ENCODE peak calls at places on chromosomes 12 and 14, in five cellular contexts. T is pancreas, O is SK-N-SH, W is cardiac fibroblast, B is heart right ventricle. N is an unnamed sample.

GRCh38 chr14:41419709-41420108 is 187.0 kb upstream of the LRFN5 start:
- DNase-seq in T (no peak), O (no peak), W (no peak), B (no peak), N (no peak)

GRCh38 chr14:42192659-42193425 is 586.2 kb downstream of the LRFN5 start:
- DNase-seq in T (no peak), O (no peak), W (peak), B (no peak), N (peak)

GRCh38 chr14:71751264-71751663 is 181.0 kb upstream of the RGS6 start:
- DNase-seq in T (no peak), O (no peak), W (no peak), B (no peak), N (no peak)

GRCh38 chr14:88170333-88170732 is 152.7 kb downstream of the KCNK10 start:
- DNase-seq in T (no peak), O (no peak), W (no peak), B (no peak), N (no peak)

GRCh38 chr14:95235767-95236166 is 78.4 kb upstream of the DICER1 start:
- DNase-seq in T (peak), O (no peak), W (no peak), B (no peak), N (no peak)

GRCh38 chr12:121630791-121631190 is 4.5 kb downstream of the ORAI1 start:
- DNase-seq in T (no peak), O (peak), W (no peak), B (no peak), N (no peak)

GRCh38 chr14:44979740-44980346 is 17.9 kb downstream of the TOGARAM1 start:
- DNase-seq in T (no peak), O (peak), W (no peak), B (peak), N (peak)

GRCh38 chr12:47343684-47344567 is 264.2 kb upstream of the AMIGO2 start:
- DNase-seq in T (no peak), O (no peak), W (peak), B (no peak), N (peak)

GRCh38 chr14:62431496-62431895 is 613.8 kb downstream of the KCNH5 start:
- DNase-seq in T (no peak), O (peak), W (no peak), B (no peak), N (no peak)

GRCh38 chr14:76499399-76499798 is 123.5 kb downstream of the ESRRB start:
- DNase-seq in T (no peak), O (no peak), W (no peak), B (no peak), N (no peak)

GRCh38 chr14:61064866-61065265 is 83.8 kb downstream of the SLC38A6 start:
- DNase-seq in T (no peak), O (no peak), W (no peak), B (no peak), N (no peak)

GRCh38 chr12:51242150-51242549 is 3.5 kb downstream of the DAZAP2 start:
- DNase-seq in T (no peak), O (no peak), W (no peak), B (no peak), N (no peak)

GRCh38 chr14:95267306-95267705 is 52.4 kb downstream of the CLMN start:
- DNase-seq in T (no peak), O (no peak), W (no peak), B (no peak), N (no peak)

GRCh38 chr12:6452908-6453630 is 1.2 kb downstream of the TAPBPL start:
- DNase-seq in T (no peak), O (no peak), W (no peak), B (peak), N (no peak)

GRCh38 chr14:88542857-88543795 is 11.7 kb downstream of the PTPN21 start:
- DNase-seq in T (no peak), O (no peak), W (no peak), B (no peak), N (no peak)

GRCh38 chr14:32417956-32418552 is 89.0 kb downstream of the AKAP6 start:
- DNase-seq in T (no peak), O (no peak), W (peak), B (no peak), N (peak)

GRCh38 chr12:26798013-26798412 is 35.0 kb downstream of the ITPR2 start:
- DNase-seq in T (no peak), O (no peak), W (peak), B (no peak), N (peak)

GRCh38 chr12:96434107-96434506 is 33.9 kb upstream of the CDK17 start:
- DNase-seq in T (no peak), O (no peak), W (peak), B (no peak), N (peak)

GRCh38 chr12:6215932-6216494 is 15.8 kb downstream of the CD9 start:
- DNase-seq in T (peak), O (no peak), W (peak), B (no peak), N (peak)

GRCh38 chr14:98551028-98551427 is 721.0 kb downstream of the BCL11B start:
- DNase-seq in T (no peak), O (no peak), W (no peak), B (no peak), N (no peak)

GRCh38 chr14:80491131-80491530 is 279.8 kb upstream of the DIO2 start:
- DNase-seq in T (no peak), O (no peak), W (peak), B (peak), N (peak)

GRCh38 chr12:71756054-71756675 is 1.5 kb downstream of the RAB21 start:
- DNase-seq in T (no peak), O (no peak), W (peak), B (no peak), N (peak)

GRCh38 chr12:120939954-120940353 is 35.8 kb upstream of the SPPL3 start:
- DNase-seq in T (no peak), O (no peak), W (no peak), B (no peak), N (no peak)

GRCh38 chr12:133145981-133146380 is 15.6 kb downstream of the ZNF10 start:
- DNase-seq in T (no peak), O (no peak), W (no peak), B (no peak), N (no peak)

GRCh38 chr12:55929306-55929791 is 1.6 kb upstream of the DGKA start:
- DNase-seq in T (no peak), O (no peak), W (no peak), B (peak), N (no peak)

GRCh38 chr12:14554281-14555008 is 13.2 kb downstream of the PLBD1 start:
- DNase-seq in T (peak), O (no peak), W (peak), B (peak), N (no peak)

GRCh38 chr14:84202486-84202885 is 1327.5 kb upstream of the FLRT2 start:
- DNase-seq in T (no peak), O (no peak), W (no peak), B (no peak), N (peak)

GRCh38 chr14:87992349-87992719 is 648 bp downstream of the GALC start:
- DNase-seq in T (no peak), O (no peak), W (no peak), B (no peak), N (no peak)

GRCh38 chr12:101909646-101910045 is 32.3 kb downstream of the DRAM1 start:
- DNase-seq in T (no peak), O (no peak), W (no peak), B (no peak), N (no peak)

GRCh38 chr12:106369624-106370346 is 12.2 kb downstream of the POLR3B start:
- DNase-seq in T (no peak), O (no peak), W (peak), B (no peak), N (peak)

GRCh38 chr12:125343649-125344048 is 278.4 kb downstream of the AACS start:
- DNase-seq in T (no peak), O (no peak), W (no peak), B (no peak), N (no peak)

GRCh38 chr12:125351788-125352187 is 286.6 kb downstream of the AACS start:
- DNase-seq in T (no peak), O (no peak), W (no peak), B (no peak), N (no peak)

GRCh38 chr12:125341422-125341821 is 276.2 kb downstream of the AACS start:
- DNase-seq in T (no peak), O (no peak), W (no peak), B (no peak), N (no peak)

GRCh38 chr12:125340791-125341190 is 275.6 kb downstream of the AACS start:
- DNase-seq in T (no peak), O (no peak), W (peak), B (no peak), N (peak)

GRCh38 chr12:125346361-125346760 is 281.1 kb downstream of the AACS start:
- DNase-seq in T (no peak), O (no peak), W (no peak), B (no peak), N (no peak)
- TF ChIP-seq CTCF in T (no peak), O (no peak), W (no peak), B (peak), N (no peak)

GRCh38 chr14:101965145-101965531 is 765 bp downstream of the DYNC1H1 start:
- DNase-seq in T (peak), O (peak), W (peak), B (peak), N (peak)

GRCh38 chr14:101965796-101966718 is 1.7 kb downstream of the DYNC1H1 start:
- DNase-seq in T (no peak), O (no peak), W (peak), B (no peak), N (peak)

GRCh38 chr14:101964297-101965144 is at the start of gene DYNC1H1:
- DNase-seq in T (peak), O (peak), W (peak), B (peak), N (peak)

GRCh38 chr14:101968186-101968585 is 3.8 kb downstream of the DYNC1H1 start:
- DNase-seq in T (no peak), O (no peak), W (no peak), B (no peak), N (no peak)

GRCh38 chr14:101966742-101967141 is 2.4 kb downstream of the DYNC1H1 start:
- DNase-seq in T (no peak), O (no peak), W (no peak), B (no peak), N (no peak)
- H3K4me3 ChIP-seq in T (no peak), O (peak), W (no peak), B (no peak), N (peak)

GRCh38 chr14:104970231-104971068 is 7.7 kb downstream of the AHNAK2 start:
- DNase-seq in T (peak), O (no peak), W (peak), B (peak), N (peak)
- TF ChIP-seq CTCF in T (no peak), O (no peak), W (no peak), B (no peak), N (no peak)

GRCh38 chr14:35353409-35354172 is 51.0 kb downstream of the NFKBIA start:
- DNase-seq in T (peak), O (no peak), W (no peak), B (no peak), N (no peak)

GRCh38 chr14:35351497-35351896 is 53.1 kb downstream of the NFKBIA start:
- DNase-seq in T (no peak), O (no peak), W (no peak), B (no peak), N (no peak)

GRCh38 chr14:35351897-35352273 is 52.7 kb downstream of the NFKBIA start:
- DNase-seq in T (no peak), O (no peak), W (no peak), B (no peak), N (no peak)

GRCh38 chr14:35352274-35353233 is 52.0 kb downstream of the NFKBIA start:
- DNase-seq in T (peak), O (no peak), W (no peak), B (no peak), N (no peak)

DNA sequence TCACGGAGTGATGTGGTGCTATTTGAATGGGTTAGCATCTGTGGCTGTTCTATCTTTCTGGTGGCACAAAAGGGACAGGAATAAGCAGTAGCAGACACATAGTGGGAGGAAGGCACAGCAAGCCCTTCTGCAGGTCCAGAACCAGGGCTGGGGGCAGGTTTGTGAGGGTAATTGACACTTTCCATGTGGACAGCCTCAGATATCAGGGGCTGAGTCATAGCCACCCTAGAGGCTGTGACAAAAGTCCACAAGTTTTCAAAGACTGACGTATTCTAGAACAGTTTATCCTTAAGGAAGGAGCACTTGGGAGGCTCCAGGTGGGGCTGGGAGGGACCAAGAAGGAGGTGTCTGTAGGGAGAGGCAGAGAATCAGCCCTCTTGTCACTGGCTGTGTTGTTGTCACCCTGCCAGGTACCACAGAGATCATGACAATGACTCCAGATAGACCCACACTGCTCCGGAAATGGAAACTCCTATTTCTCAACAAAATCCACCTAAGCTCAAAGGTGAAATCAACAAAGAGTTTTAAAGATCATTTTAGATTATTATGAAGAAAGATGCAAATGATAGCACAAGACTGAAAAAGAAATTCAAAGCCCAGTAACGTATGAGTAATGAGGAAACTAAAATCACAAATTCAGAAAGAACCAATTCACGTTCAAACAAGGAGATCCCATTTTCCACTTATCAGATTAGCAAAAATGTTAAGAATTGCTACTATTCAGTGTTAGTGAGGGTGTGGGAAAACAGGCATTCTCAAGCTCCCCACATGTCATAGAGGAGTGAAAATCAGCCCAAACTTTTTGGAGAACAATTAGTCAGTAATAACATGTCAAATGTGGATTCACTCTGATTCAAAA is 48.3 kb downstream of the NFKBIA start:
- DNase-seq in T (no peak), O (no peak), W (peak), B (no peak), N (peak)
- H3K4me3 ChIP-seq in T (no peak), O (no peak), W (no peak), B (no peak), N (no peak)

DNA sequence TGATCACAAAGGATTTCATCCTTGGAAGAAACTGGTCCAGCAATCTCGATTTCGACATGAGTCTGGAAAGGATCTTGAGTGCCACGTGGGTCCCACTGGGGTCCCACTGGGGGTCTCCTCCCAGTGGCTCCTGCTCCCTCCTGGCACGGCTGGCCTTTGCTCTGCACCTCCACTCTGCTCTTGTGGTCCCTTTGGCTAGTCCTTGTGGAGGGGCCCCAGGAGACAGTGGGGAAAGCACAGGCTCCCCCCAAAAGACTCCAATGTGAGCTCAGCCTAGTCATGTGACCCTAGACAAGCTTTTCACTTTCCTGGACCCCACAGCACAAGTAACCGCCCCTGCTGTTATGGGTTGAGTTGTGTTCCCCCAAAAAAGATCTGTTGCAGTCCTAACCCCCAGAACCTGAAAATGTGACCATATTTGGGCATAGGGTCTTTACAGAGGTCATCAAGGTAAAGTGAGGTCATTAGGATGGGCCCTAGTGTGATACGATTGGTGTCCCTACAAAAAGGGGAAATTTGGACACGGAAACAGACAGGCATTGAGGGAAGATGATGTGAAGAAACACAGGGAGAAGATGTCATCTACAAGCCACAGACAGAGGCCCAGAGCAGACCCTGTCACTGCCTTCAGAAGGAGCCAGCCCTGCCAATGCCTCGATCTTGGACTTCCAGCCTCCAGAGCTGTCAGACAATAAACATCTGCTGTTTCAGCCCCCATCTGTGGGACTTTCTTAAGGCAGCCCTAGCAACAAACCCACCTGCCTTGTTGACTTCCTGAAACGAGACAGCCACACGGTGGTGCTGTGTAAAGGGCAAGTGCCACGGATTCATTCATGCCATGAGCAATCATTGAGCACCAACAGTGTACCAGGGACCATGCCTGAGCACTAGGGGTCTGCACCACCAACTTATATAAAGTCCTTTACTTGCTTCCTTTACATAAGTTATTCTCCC is 23.8 kb upstream of the PPP2R5C start:
- DNase-seq in T (no peak), O (no peak), W (no peak), B (no peak), N (no peak)
- TF ChIP-seq CTCF in T (no peak), O (no peak), W (peak), B (no peak), N (peak)

GRCh38 chr14:23365353-23366162 is 586 bp upstream of the EFS start:
- DNase-seq in T (peak), O (peak), W (no peak), B (no peak), N (peak)
- H3K4me3 ChIP-seq in T (no peak), O (peak), W (peak), B (peak), N (peak)

GRCh38 chr12:111405856-111406473 is at the start of gene SH2B3:
- DNase-seq in T (no peak), O (no peak), W (peak), B (no peak), N (no peak)

GRCh38 chr12:111404362-111405148 is 1.2 kb upstream of the SH2B3 start:
- DNase-seq in T (no peak), O (peak), W (no peak), B (no peak), N (peak)

GRCh38 chr12:111407371-111408115 is 1.8 kb downstream of the SH2B3 start:
- DNase-seq in T (no peak), O (peak), W (no peak), B (no peak), N (peak)

GRCh38 chr12:111406474-111407370 is 999 bp downstream of the SH2B3 start:
- DNase-seq in T (peak), O (peak), W (no peak), B (peak), N (no peak)

DNA sequence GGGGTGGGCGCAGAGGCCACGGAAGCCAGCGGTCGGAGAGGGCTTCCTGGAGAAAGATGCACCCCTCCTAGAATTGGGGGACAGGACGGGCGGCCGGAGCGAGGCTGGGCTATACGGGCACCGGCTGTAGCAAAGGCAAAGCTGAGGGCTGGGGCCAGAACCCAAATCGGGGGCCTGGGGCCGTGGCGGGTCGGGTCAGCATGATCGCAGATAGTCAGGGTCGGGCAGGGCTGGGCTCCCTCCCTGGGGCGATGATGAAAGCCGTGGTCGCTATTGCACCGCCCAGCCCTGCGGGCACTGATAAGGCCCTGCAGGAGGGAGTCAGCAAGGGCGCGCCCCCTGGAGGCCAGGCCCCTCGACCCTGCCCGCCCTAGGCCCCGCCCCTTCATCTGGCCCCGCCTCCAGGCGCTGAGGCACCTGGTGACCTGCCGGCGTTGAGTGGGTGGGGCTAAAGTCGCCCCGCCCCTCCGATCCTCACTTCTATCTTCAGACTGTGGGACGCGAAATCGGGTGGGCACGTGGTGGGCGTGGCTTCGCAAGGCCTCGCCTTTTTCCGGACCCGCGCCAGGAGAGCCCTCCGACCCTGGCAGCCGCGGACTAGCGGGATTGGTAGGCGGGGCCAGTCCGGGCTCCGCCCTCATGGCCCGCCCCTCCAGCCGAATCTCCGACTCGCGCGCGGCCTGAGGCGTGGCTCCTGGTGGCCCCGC is 421 bp upstream of the SH2B3 start:
- DNase-seq in T (peak), O (peak), W (peak), B (peak), N (peak)
- TF ChIP-seq CTCF in T (peak), O (peak), W (peak), B (peak), N (peak)

GRCh38 chr12:57225680-57226190 is 3.8 kb upstream of the SHMT2 start:
- DNase-seq in T (peak), O (no peak), W (no peak), B (no peak), N (no peak)

GRCh38 chr12:57222286-57223190 is 5.9 kb downstream of the NXPH4 start:
- DNase-seq in T (no peak), O (no peak), W (no peak), B (no peak), N (no peak)

GRCh38 chr12:57224973-57225679 is 4.4 kb upstream of the SHMT2 start:
- DNase-seq in T (peak), O (no peak), W (no peak), B (peak), N (no peak)

GRCh38 chr12:57223191-57224165 is 6.0 kb upstream of the SHMT2 start:
- DNase-seq in T (peak), O (no peak), W (no peak), B (no peak), N (no peak)

GRCh38 chr12:57224278-57224972 is 5.1 kb upstream of the SHMT2 start:
- DNase-seq in T (no peak), O (no peak), W (no peak), B (no peak), N (no peak)
- H3K4me3 ChIP-seq in T (no peak), O (no peak), W (no peak), B (peak), N (no peak)

N was measured in choroid plexus epithelial cell.